ENCODE peak calls at places on chromosomes 11 and 22, in seven cellular contexts. W, L, D, E, C, T and G are unnamed samples. For H3K4me1, the result is how much of the 10 kb centered on the place peaks cover.

GRCh38 chr11:118169300-118170140 is 6.9 kb downstream of the SCN2B start:
- DNase-seq in W (no peak), L (no peak), D (no peak), E (no peak), C (no peak), T (no peak), G (no peak)

GRCh38 chr22:38706101-38706884 is 549 bp downstream of the GTPBP1 start:
- DNase-seq in W (no peak), L (peak), D (no peak), E (peak), C (peak), T (no peak), G (peak)

GRCh38 chr11:571802-572185 is 4.5 kb upstream of the PHRF1 start:
- DNase-seq in W (no peak), L (no peak), D (no peak), E (no peak), C (no peak), T (no peak), G (no peak)

GRCh38 chr22:44173154-44173553 is 7.6 kb upstream of the PARVG start:
- DNase-seq in W (no peak), L (no peak), D (no peak), E (no peak), C (no peak), T (no peak), G (no peak)

GRCh38 chr11:110131386-110132123 is 38.4 kb downstream of the ZC3H12C start:
- DNase-seq in W (no peak), L (no peak), D (no peak), E (no peak), C (no peak), T (no peak), G (no peak)

GRCh38 chr11:100297516-100297915 is 389.6 kb upstream of the ARHGAP42 start:
- DNase-seq in W (no peak), L (no peak), D (no peak), E (no peak), C (no peak), T (no peak), G (no peak)

GRCh38 chr11:87019582-87020271 is 18.0 kb upstream of the TMEM135 start:
- DNase-seq in W (no peak), L (no peak), D (no peak), E (peak), C (no peak), T (no peak), G (no peak)

GRCh38 chr22:47658182-47658581 is 895.7 kb downstream of the TBC1D22A start:
- DNase-seq in W (no peak), L (no peak), D (no peak), E (no peak), C (no peak), T (no peak), G (no peak)

GRCh38 chr11:13235895-13236294 is 41.7 kb upstream of the BMAL1 start:
- DNase-seq in W (no peak), L (no peak), D (no peak), E (no peak), C (no peak), T (no peak), G (no peak)

GRCh38 chr22:50112151-50113118 is 22.6 kb downstream of the MOV10L1 start:
- DNase-seq in W (no peak), L (no peak), D (no peak), E (peak), C (no peak), T (no peak), G (no peak)

GRCh38 chr11:12771875-12772274 is 97.7 kb downstream of the TEAD1 start:
- DNase-seq in W (no peak), L (no peak), D (no peak), E (peak), C (no peak), T (no peak), G (no peak)

GRCh38 chr11:60887531-60887930 is 18.9 kb downstream of the PRPF19 start:
- DNase-seq in W (no peak), L (no peak), D (no peak), E (peak), C (no peak), T (peak), G (peak)

GRCh38 chr11:117834838-117835443 is 10.4 kb upstream of the FXYD2 start:
- DNase-seq in W (no peak), L (no peak), D (no peak), E (no peak), C (no peak), T (no peak), G (no peak)

GRCh38 chr11:86688398-86689179 is 16.2 kb upstream of the ME3 start:
- DNase-seq in W (no peak), L (no peak), D (peak), E (peak), C (no peak), T (no peak), G (no peak)

GRCh38 chr11:4095509-4096230 is 1.1 kb downstream of the RRM1 start:
- DNase-seq in W (peak), L (no peak), D (no peak), E (peak), C (no peak), T (peak), G (no peak)

GRCh38 chr11:93059074-93059957 is 89.9 kb downstream of the MTNR1B start:
- DNase-seq in W (no peak), L (no peak), D (no peak), E (peak), C (no peak), T (no peak), G (no peak)

GRCh38 chr22:38570841-38571364 is 920 bp upstream of the DMC1 start:
- DNase-seq in W (peak), L (no peak), D (no peak), E (peak), C (peak), T (peak), G (no peak)

GRCh38 chr11:35256296-35256695 is 117.3 kb downstream of the CD44 start:
- DNase-seq in W (no peak), L (no peak), D (no peak), E (no peak), C (no peak), T (no peak), G (no peak)

GRCh38 chr11:57638005-57638760 is 11.5 kb downstream of the YPEL4 start:
- DNase-seq in W (no peak), L (no peak), D (no peak), E (peak), C (peak), T (peak), G (peak)

GRCh38 chr22:39174498-39175120 is 22.1 kb upstream of the CBX7 start:
- DNase-seq in W (peak), L (no peak), D (no peak), E (peak), C (peak), T (no peak), G (peak)

GRCh38 chr11:128039140-128040021 is 548.0 kb downstream of the ETS1 start:
- DNase-seq in W (peak), L (no peak), D (no peak), E (peak), C (peak), T (no peak), G (no peak)

GRCh38 chr22:44624689-44625420 is 77.1 kb upstream of the PRR5 start:
- DNase-seq in W (no peak), L (no peak), D (no peak), E (no peak), C (no peak), T (no peak), G (no peak)

GRCh38 chr11:128725630-128726461 is 32.0 kb downstream of the FLI1 start:
- DNase-seq in W (peak), L (peak), D (no peak), E (peak), C (no peak), T (no peak), G (no peak)

GRCh38 chr11:7511405-7511804 is 2.4 kb upstream of the PPFIBP2 start:
- DNase-seq in W (no peak), L (no peak), D (peak), E (no peak), C (peak), T (no peak), G (no peak)

GRCh38 chr22:46651316-46651715 is 31.1 kb downstream of the GRAMD4 start:
- DNase-seq in W (no peak), L (no peak), D (no peak), E (no peak), C (no peak), T (no peak), G (no peak)

GRCh38 chr11:75352417-75353206 is 1.2 kb upstream of the ARRB1 start:
- DNase-seq in W (no peak), L (no peak), D (no peak), E (no peak), C (no peak), T (no peak), G (no peak)

GRCh38 chr11:34425360-34425759 is 13.4 kb upstream of the CAT start:
- DNase-seq in W (no peak), L (no peak), D (no peak), E (no peak), C (no peak), T (no peak), G (no peak)

GRCh38 chr22:31631381-31631780 is 30.6 kb downstream of the PISD start:
- DNase-seq in W (no peak), L (no peak), D (no peak), E (no peak), C (no peak), T (no peak), G (no peak)

GRCh38 chr11:78742430-78742829 is 167.8 kb upstream of the NARS2 start:
- DNase-seq in W (no peak), L (no peak), D (peak), E (peak), C (peak), T (no peak), G (no peak)

GRCh38 chr22:25482868-25483639 is 81.4 kb upstream of the GRK3 start:
- DNase-seq in W (no peak), L (no peak), D (peak), E (no peak), C (peak), T (no peak), G (no peak)
- H3K4me1 ChIP-seq in W (under half), L (under half), D (under half), E (under half), C (under half), T (under half), G (under half)

GRCh38 chr11:43986881-43987280 is 44.4 kb downstream of the C11orf96 start:
- DNase-seq in W (no peak), L (no peak), D (no peak), E (no peak), C (no peak), T (no peak), G (no peak)
- H3K4me1 ChIP-seq in W (under half), L (under half), D (half or more), E (under half), C (under half), T (under half), G (under half)

GRCh38 chr22:42614312-42615091 is at the start of gene POLDIP3:
- DNase-seq in W (peak), L (peak), D (peak), E (peak), C (peak), T (peak), G (peak)
- H3K4me1 ChIP-seq in W (half or more), L (under half), D (under half), E (under half), C (under half), T (under half), G (under half)

GRCh38 chr11:27200779-27201453 is 160.3 kb downstream of the BBOX1 start:
- DNase-seq in W (no peak), L (no peak), D (no peak), E (no peak), C (no peak), T (no peak), G (no peak)
- H3K4me1 ChIP-seq in W (under half), L (under half), D (under half), E (under half), C (under half), T (half or more), G (under half)

GRCh38 chr11:67289651-67290479 is 762 bp downstream of the ANKRD13D start:
- DNase-seq in W (no peak), L (no peak), D (no peak), E (no peak), C (no peak), T (no peak), G (no peak)
- H3K4me1 ChIP-seq in W (half or more), L (half or more), D (under half), E (under half), C (under half), T (under half), G (under half)

GRCh38 chr11:46272816-46273427 is 4.5 kb upstream of the CREB3L1 start:
- DNase-seq in W (no peak), L (no peak), D (no peak), E (peak), C (no peak), T (no peak), G (peak)

GRCh38 chr11:46271875-46272815 is 5.3 kb upstream of the CREB3L1 start:
- DNase-seq in W (no peak), L (no peak), D (no peak), E (no peak), C (no peak), T (no peak), G (no peak)

GRCh38 chr11:46271407-46271806 is 6.1 kb upstream of the CREB3L1 start:
- DNase-seq in W (no peak), L (no peak), D (no peak), E (no peak), C (no peak), T (no peak), G (no peak)

GRCh38 chr11:46275964-46276641 is 1.4 kb upstream of the CREB3L1 start:
- DNase-seq in W (no peak), L (no peak), D (no peak), E (no peak), C (no peak), T (no peak), G (no peak)

GRCh38 chr11:46273511-46274205 is 3.8 kb upstream of the CREB3L1 start:
- DNase-seq in W (no peak), L (no peak), D (no peak), E (no peak), C (no peak), T (no peak), G (no peak)
- H3K4me1 ChIP-seq in W (under half), L (under half), D (under half), E (under half), C (under half), T (half or more), G (under half)